ENCODE peak calls at places on chromosome 1, in six cellular contexts. M is MV-4-11; I is stimulated activated CD4-positive, alpha-beta T cell treated with anti-CD3 and anti-CD28 coated beads, Interleukin-15, amount 100 ng/mL, for 1 hour; S is astrocyte of the hippocampus; O is cardiac septum; J is T-helper 9 cell. H is an unnamed sample.
A peak's percentile ranks its signal among the peaks of the same experiment; 100 is the strongest.

GRCh38 chr1:160622885-160623633 is 23.8 kb downstream of the SLAMF1 start:
- DNase-seq in M (no peak), I (no peak), S (no peak), O (no peak), J (no peak), H (no peak)

GRCh38 chr1:113390871-113391642 is 742 bp downstream of the MAGI3 start:
- DNase-seq in M (peak; percentile 3), I (peak; percentile 21), S (peak; percentile 45), O (peak; percentile 80), J (peak; percentile 43), H (peak; percentile 29)

GRCh38 chr1:247241687-247242086 is 14.2 kb upstream of the VN1R5 start:
- DNase-seq in M (no peak), I (no peak), S (peak; percentile 13), O (no peak), J (no peak), H (no peak)

GRCh38 chr1:227787513-227788278 is 27.8 kb upstream of the PRSS38 start:
- DNase-seq in M (peak; percentile 80), I (peak; percentile 86), S (peak; percentile 97), O (peak; percentile 94), J (peak; percentile 97), H (peak; percentile 80)

GRCh38 chr1:109931189-109931672 is 20.6 kb downstream of the CSF1 start:
- DNase-seq in M (no peak), I (no peak), S (peak; percentile 87), O (peak; percentile 87), J (no peak), H (no peak)

GRCh38 chr1:240498335-240498734 is 113.6 kb downstream of the GREM2 start:
- DNase-seq in M (no peak), I (no peak), S (no peak), O (no peak), J (no peak), H (no peak)

GRCh38 chr1:175889848-175890247 is 146.5 kb upstream of the TNR start:
- DNase-seq in M (no peak), I (no peak), S (no peak), O (peak; percentile 29), J (no peak), H (no peak)

GRCh38 chr1:236736761-236737160 is 50.5 kb downstream of the ACTN2 start:
- DNase-seq in M (no peak), I (no peak), S (no peak), O (no peak), J (no peak), H (no peak)

GRCh38 chr1:162019436-162019835 is 4.2 kb downstream of the OLFML2B start:
- DNase-seq in M (no peak), I (no peak), S (no peak), O (no peak), J (no peak), H (no peak)

GRCh38 chr1:63601061-63601460 is 7.8 kb downstream of the PGM1 start:
- DNase-seq in M (no peak), I (no peak), S (no peak), O (no peak), J (no peak), H (no peak)

GRCh38 chr1:201702936-201703335 is 126.0 kb upstream of the IPO9 start:
- DNase-seq in M (no peak), I (no peak), S (peak; percentile 53), O (no peak), J (no peak), H (no peak)

GRCh38 chr1:31371121-31371520 is 1.8 kb downstream of the FABP3 start:
- DNase-seq in M (no peak), I (no peak), S (no peak), O (no peak), J (no peak), H (no peak)